ENCODE peak calls at places on chromosomes 6 and 20, in six cellular contexts. B is GM12892, K is H1, I is HepG2, O is GM12878, E is K562. D is an unnamed sample.
A peak's percentile ranks its signal among the peaks of the same experiment; 100 is the strongest.

GRCh38 chr20:6502219-6502618 is 265.3 kb upstream of the BMP2 start:
- DNase-seq in I (no peak), K (no peak), O (no peak), E (no peak), B (no peak), D (no peak)

GRCh38 chr6:135586844-135587243 is 89.3 kb upstream of the AHI1 start:
- DNase-seq in I (no peak), E (no peak), B (no peak), O (peak; percentile 21), K (no peak), D (no peak)

GRCh38 chr6:110359554-110359953 is 1.4 kb upstream of the METTL24 start:
- DNase-seq in B (no peak), E (no peak), I (no peak), K (no peak), O (no peak), D (no peak)

GRCh38 chr6:71726121-71726520 is 160.2 kb upstream of the RIMS1 start:
- DNase-seq in O (no peak), B (no peak), K (no peak), I (no peak), E (no peak), D (no peak)

GRCh38 chr20:828987-829386 is 4.5 kb upstream of the FAM110A start:
- DNase-seq in B (no peak), E (peak; percentile 70), K (no peak), O (no peak), I (no peak), D (no peak)

GRCh38 chr20:55565374-55565773 is 439.9 kb downstream of the CBLN4 start:
- DNase-seq in K (no peak), I (no peak), B (no peak), O (no peak), E (no peak), D (no peak)

GRCh38 chr6:100664274-100665040 is 199.7 kb upstream of the SIM1 start:
- DNase-seq in K (no peak), B (no peak), I (no peak), E (peak; percentile 20), O (no peak), D (no peak)

GRCh38 chr6:12836009-12836408 is 119.4 kb downstream of the PHACTR1 start:
- DNase-seq in K (no peak), O (no peak), I (no peak), E (no peak), B (no peak), D (no peak)

GRCh38 chr6:140968062-140968461 is 1164.7 kb upstream of the GJE1 start:
- DNase-seq in B (no peak), O (no peak), E (no peak), I (no peak), K (no peak), D (no peak)

GRCh38 chr20:38645980-38646858 is 44.6 kb downstream of the ARHGAP40 start:
- DNase-seq in K (peak; percentile 36), O (peak; percentile 25), I (peak; percentile 71), E (peak; percentile 93), B (peak; percentile 94), D (peak; percentile 90)

GRCh38 chr20:12984863-12985262 is 23.9 kb upstream of the SPTLC3 start:
- DNase-seq in I (no peak), E (no peak), O (no peak), B (no peak), K (no peak), D (no peak)

GRCh38 chr6:90343581-90343980 is 46.9 kb upstream of the BACH2 start:
- DNase-seq in O (no peak), E (no peak), B (no peak), I (no peak), K (no peak), D (no peak)

GRCh38 chr20:11394145-11394833 is 523.4 kb upstream of the BTBD3 start:
- DNase-seq in I (no peak), K (no peak), O (no peak), E (no peak), B (no peak), D (no peak)

DNA sequence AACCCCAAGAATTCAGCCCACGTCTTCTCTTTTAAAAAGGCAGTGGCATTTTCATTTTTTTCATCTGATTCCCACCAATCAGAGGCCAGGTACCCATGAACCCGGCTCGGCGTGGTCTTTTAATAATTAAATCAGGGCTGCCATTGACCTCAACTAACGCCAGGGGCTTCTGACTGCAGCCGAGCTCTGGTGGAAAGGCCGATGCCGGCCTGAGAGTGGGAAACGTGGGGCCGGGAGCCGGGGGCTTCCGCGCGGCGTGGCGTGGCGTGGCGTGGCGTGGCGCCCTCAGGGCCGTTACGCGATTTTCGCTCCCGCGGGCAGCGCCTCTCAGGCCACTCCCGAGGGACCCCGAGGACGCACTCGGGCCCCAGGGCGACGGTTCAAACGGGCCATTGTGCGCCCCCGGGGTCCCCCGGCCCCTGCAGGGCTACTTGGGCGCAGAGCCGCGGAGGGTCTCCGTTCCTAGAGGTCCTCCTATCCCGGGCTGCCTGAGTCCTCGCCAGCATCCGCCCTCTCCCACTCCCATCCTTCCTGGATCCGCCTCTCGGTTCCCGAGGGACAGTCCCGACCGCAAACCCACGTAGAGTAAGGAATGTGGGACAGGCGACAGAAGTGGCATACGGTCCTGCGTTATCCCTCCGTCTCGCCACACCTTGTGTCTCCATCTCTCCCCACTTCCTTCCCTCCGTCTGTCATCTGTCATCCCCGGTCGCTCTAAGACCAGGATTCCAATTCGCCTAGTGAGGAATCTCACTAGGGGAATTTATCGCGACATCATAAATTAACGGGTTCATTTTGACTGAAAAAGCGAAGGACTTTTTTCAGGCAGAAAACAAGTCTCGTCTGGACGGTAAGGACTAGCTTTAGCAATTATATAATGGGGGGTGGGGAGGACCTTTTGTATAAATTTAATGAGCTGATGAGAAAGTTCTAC is 876 bp upstream of the TBPL1 start:
- DNase-seq in E (peak; percentile 63), B (peak; percentile 36), O (no peak), I (peak; percentile 77), K (no peak), D (peak; percentile 39)
- TF ChIP-seq POLR2A in E (peak; percentile 41), B (peak; percentile 56), O (peak; percentile 75), I (peak; percentile 63), K (no peak), D (peak; percentile 54)

DNA sequence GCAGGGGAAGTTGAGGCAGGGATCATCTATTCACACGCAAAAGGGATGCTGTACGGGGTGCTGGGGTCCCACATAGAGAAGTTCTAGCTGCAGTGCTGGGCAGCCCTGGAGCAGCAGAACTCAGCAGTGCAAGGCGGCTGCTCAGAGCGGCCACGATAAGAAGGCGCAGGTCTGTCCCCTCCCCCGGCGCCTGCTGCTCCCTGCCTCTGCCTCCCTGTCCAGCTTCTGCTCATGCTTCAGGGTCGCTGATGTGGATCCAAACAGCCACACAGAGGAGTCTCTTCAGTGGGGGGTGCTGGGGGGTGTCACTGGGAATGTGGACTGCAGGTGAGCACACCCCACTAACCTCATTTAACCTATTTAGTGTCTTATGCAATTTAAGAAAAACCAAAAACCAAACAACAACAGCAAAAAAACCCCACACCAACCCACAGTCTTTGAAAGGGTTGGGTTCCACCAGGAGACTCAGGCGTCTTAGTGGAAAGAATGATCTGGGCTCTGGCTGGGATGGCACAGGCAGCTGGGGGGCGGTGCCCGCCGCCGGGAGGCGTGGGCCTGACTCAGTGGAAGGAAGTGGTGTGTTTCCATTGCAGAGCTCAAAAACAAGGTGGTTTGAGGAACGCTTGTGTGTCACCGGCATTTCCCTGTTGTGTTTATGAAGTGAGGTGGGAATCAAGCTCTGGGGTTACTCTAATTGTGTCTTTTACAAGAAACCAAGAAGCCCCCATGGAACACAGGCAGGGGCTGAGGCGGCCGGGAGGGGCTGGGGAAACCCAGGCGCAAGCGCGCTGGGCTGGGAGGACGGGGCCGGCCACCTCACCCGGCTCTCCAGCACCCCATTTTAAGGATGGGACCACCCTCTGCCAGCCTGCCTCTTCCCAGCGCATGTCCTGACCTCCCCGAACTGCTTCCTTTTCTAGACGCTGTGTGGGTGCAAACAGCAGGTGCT is 55.1 kb downstream of the IRF4 start:
- DNase-seq in O (no peak), B (no peak), E (no peak), K (no peak), I (no peak), D (no peak)
- TF ChIP-seq TAF1 in O (no peak), B (no peak), E (no peak), K (no peak), I (no peak), D (no peak)

GRCh38 chr20:41726727-41727126 is 108.5 kb upstream of the CHD6 start:
- DNase-seq in K (no peak), I (no peak), B (no peak), E (no peak), O (no peak), D (no peak)
- TF ChIP-seq POLR2A in K (no peak), I (no peak), B (no peak), E (no peak), O (no peak), D (no peak)

DNA sequence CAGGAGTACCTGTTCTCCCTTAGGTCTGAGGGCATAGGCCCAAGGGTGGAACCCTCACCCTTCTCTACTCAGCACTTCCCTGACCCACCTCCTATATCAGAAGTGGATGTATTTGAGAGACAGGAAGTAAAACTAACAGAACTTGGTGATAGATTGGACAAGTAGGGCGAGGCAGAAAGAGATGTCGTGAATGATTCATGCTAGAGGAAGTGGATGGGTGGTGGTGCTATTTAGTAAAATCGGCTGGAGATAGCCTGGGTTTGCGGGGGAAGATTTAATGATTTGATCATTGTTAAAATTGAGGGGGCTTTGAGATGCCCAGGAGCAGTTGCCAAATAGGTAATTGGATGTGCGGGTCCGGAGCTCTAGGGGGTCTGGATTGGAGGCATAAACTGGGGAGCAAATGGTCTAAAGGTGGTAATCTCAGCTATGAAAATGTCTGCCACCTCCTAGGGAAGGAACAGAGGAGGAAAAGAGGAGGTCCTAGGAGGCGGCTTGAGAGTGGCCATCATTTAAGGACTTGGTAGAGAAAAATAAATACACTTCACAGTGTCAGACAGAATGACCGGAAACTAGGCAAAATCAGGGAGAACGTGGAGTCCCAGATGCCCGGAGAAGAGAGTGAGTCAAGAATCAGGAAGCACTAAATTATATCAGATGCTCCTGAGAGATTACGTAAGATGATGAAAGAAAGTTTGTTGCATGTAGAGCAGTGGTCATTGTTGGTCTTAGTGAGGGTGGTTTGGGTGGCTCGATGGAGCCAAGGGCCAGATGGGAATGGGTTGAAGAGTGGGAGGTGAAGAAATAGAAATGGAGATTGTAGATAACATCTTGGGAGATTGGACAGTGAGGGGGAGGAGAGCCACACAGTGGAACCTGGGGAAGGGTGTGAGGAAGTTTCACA is 142.0 kb downstream of the CEP57L1 start:
- DNase-seq in O (no peak), B (no peak), K (no peak), I (no peak), E (peak; percentile 34), D (no peak)
- TF ChIP-seq TAF1 in O (no peak), B (no peak), K (no peak), I (no peak), E (no peak), D (no peak)

GRCh38 chr20:63896136-63896890 is 1.4 kb downstream of the DNAJC5 start:
- DNase-seq in E (peak; percentile 33), K (no peak), I (peak; percentile 87), O (no peak), B (peak; percentile 59), D (no peak)
- TF ChIP-seq POLR2A in E (no peak), K (no peak), I (peak; percentile 46), O (peak; percentile 61), B (peak; percentile 24), D (no peak)

GRCh38 chr6:1701668-1702353 is 92.1 kb downstream of the FOXC1 start:
- DNase-seq in K (no peak), I (no peak), O (no peak), B (no peak), E (no peak), D (no peak)
- TF ChIP-seq TAF1 in K (no peak), I (no peak), O (no peak), B (no peak), E (no peak), D (no peak)

D was measured in GM12891.